ENCODE peak calls at places on chromosomes 3 and 15, in eight cellular contexts. One of them, this sample, is unnamed.

GRCh38 chr3:172648736-172649135 is 62.1 kb downstream of the NCEH1 start:
- DNase-seq in choroid plexus epithelial cell: peak
- DNase-seq in HepG2: no peak
- DNase-seq in WTC11: no peak
- DNase-seq in tibial artery: no peak
- DNase-seq in endothelial cell: no peak
- DNase-seq in NB4: peak
- DNase-seq in cardiac fibroblast: peak
- DNase-seq in this sample: no peak

GRCh38 chr3:151556591-151556990 is 95.7 kb upstream of the IGSF10 start:
- DNase-seq in choroid plexus epithelial cell: no peak
- DNase-seq in HepG2: no peak
- DNase-seq in WTC11: no peak
- DNase-seq in tibial artery: no peak
- DNase-seq in endothelial cell: no peak
- DNase-seq in NB4: peak
- DNase-seq in cardiac fibroblast: no peak
- DNase-seq in this sample: no peak

GRCh38 chr15:67201136-67201535 is 53.3 kb downstream of the AAGAB start:
- DNase-seq in choroid plexus epithelial cell: peak
- DNase-seq in HepG2: no peak
- DNase-seq in WTC11: no peak
- DNase-seq in tibial artery: no peak
- DNase-seq in endothelial cell: no peak
- DNase-seq in NB4: no peak
- DNase-seq in cardiac fibroblast: peak
- DNase-seq in this sample: peak

GRCh38 chr3:177596248-177596821 is 399.1 kb upstream of the TBL1XR1 start:
- DNase-seq in choroid plexus epithelial cell: no peak
- DNase-seq in HepG2: no peak
- DNase-seq in WTC11: no peak
- DNase-seq in tibial artery: no peak
- DNase-seq in endothelial cell: no peak
- DNase-seq in NB4: no peak
- DNase-seq in cardiac fibroblast: peak
- DNase-seq in this sample: no peak

GRCh38 chr3:165259518-165260193 is 63.5 kb upstream of the SLITRK3 start:
- DNase-seq in choroid plexus epithelial cell: peak
- DNase-seq in HepG2: no peak
- DNase-seq in WTC11: no peak
- DNase-seq in tibial artery: no peak
- DNase-seq in endothelial cell: no peak
- DNase-seq in NB4: no peak
- DNase-seq in cardiac fibroblast: peak
- DNase-seq in this sample: no peak

GRCh38 chr3:120172070-120172469 is 77.8 kb upstream of the GSK3B start:
- DNase-seq in choroid plexus epithelial cell: peak
- DNase-seq in HepG2: no peak
- DNase-seq in WTC11: no peak
- DNase-seq in tibial artery: peak
- DNase-seq in endothelial cell: no peak
- DNase-seq in NB4: no peak
- DNase-seq in cardiac fibroblast: peak
- DNase-seq in this sample: no peak

GRCh38 chr3:14920536-14920935 is 26.8 kb upstream of the NR2C2 start:
- DNase-seq in choroid plexus epithelial cell: no peak
- DNase-seq in HepG2: no peak
- DNase-seq in WTC11: no peak
- DNase-seq in tibial artery: no peak
- DNase-seq in endothelial cell: no peak
- DNase-seq in NB4: no peak
- DNase-seq in cardiac fibroblast: no peak
- DNase-seq in this sample: no peak

GRCh38 chr3:102136183-102136582 is 286.9 kb downstream of the NFKBIZ start:
- DNase-seq in choroid plexus epithelial cell: no peak
- DNase-seq in HepG2: no peak
- DNase-seq in WTC11: no peak
- DNase-seq in tibial artery: no peak
- DNase-seq in endothelial cell: no peak
- DNase-seq in NB4: no peak
- DNase-seq in cardiac fibroblast: no peak
- DNase-seq in this sample: no peak

GRCh38 chr15:91855684-91856553 is 2.4 kb downstream of the SLCO3A1 start:
- DNase-seq in choroid plexus epithelial cell: no peak
- DNase-seq in HepG2: peak
- DNase-seq in WTC11: peak
- DNase-seq in tibial artery: no peak
- DNase-seq in endothelial cell: peak
- DNase-seq in NB4: peak
- DNase-seq in cardiac fibroblast: no peak
- DNase-seq in this sample: peak

GRCh38 chr3:66000506-66000905 is 38.2 kb downstream of the MAGI1 start:
- DNase-seq in choroid plexus epithelial cell: no peak
- DNase-seq in HepG2: peak
- DNase-seq in WTC11: no peak
- DNase-seq in tibial artery: no peak
- DNase-seq in endothelial cell: no peak
- DNase-seq in NB4: no peak
- DNase-seq in cardiac fibroblast: no peak
- DNase-seq in this sample: no peak

GRCh38 chr3:101512521-101513418 is at the start of gene SENP7:
- DNase-seq in choroid plexus epithelial cell: peak
- DNase-seq in HepG2: peak
- DNase-seq in WTC11: peak
- DNase-seq in tibial artery: peak
- DNase-seq in endothelial cell: peak
- DNase-seq in NB4: peak
- DNase-seq in cardiac fibroblast: peak
- DNase-seq in this sample: peak

DNA sequence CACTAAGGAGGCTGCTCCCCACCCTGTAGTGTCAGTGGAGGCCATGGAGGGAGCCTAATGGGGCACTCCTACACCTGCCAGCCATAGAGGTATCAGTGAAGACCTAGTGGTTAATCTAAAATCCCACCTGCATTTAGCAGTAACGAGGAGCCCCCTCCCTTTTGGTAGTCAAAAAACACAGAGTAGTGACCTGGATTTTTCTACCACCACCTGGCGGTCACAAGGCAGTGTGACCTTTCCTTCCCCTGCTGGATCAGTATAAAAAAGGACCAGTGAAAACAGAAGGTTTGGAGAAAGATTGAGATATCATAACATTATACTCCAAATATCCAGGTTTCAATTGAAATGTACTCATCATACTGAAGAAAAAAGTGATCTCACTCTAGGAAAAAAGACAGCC is 241.2 kb downstream of the PYDC2 start:
- DNase-seq in choroid plexus epithelial cell: no peak
- DNase-seq in HepG2: no peak
- DNase-seq in WTC11: peak
- DNase-seq in tibial artery: no peak
- DNase-seq in endothelial cell: no peak
- DNase-seq in NB4: no peak
- DNase-seq in cardiac fibroblast: no peak
- DNase-seq in this sample: no peak
- TF ChIP-seq CTCF in choroid plexus epithelial cell: no peak
- TF ChIP-seq CTCF in HepG2: no peak
- TF ChIP-seq CTCF in WTC11: peak
- TF ChIP-seq CTCF in tibial artery: no peak
- TF ChIP-seq CTCF in endothelial cell: no peak
- TF ChIP-seq CTCF in NB4: no peak
- TF ChIP-seq CTCF in cardiac fibroblast: no peak
- TF ChIP-seq CTCF in this sample: no peak

GRCh38 chr15:41979493-41980266 is 7.3 kb upstream of the EHD4 start:
- DNase-seq in choroid plexus epithelial cell: no peak
- DNase-seq in HepG2: no peak
- DNase-seq in WTC11: no peak
- DNase-seq in tibial artery: peak
- DNase-seq in endothelial cell: no peak
- DNase-seq in NB4: no peak
- DNase-seq in cardiac fibroblast: no peak
- DNase-seq in this sample: no peak
- TF ChIP-seq CTCF in choroid plexus epithelial cell: no peak
- TF ChIP-seq CTCF in HepG2: no peak
- TF ChIP-seq CTCF in WTC11: no peak
- TF ChIP-seq CTCF in tibial artery: no peak
- TF ChIP-seq CTCF in endothelial cell: no peak
- TF ChIP-seq CTCF in NB4: no peak
- TF ChIP-seq CTCF in cardiac fibroblast: no peak
- TF ChIP-seq CTCF in this sample: no peak

DNA sequence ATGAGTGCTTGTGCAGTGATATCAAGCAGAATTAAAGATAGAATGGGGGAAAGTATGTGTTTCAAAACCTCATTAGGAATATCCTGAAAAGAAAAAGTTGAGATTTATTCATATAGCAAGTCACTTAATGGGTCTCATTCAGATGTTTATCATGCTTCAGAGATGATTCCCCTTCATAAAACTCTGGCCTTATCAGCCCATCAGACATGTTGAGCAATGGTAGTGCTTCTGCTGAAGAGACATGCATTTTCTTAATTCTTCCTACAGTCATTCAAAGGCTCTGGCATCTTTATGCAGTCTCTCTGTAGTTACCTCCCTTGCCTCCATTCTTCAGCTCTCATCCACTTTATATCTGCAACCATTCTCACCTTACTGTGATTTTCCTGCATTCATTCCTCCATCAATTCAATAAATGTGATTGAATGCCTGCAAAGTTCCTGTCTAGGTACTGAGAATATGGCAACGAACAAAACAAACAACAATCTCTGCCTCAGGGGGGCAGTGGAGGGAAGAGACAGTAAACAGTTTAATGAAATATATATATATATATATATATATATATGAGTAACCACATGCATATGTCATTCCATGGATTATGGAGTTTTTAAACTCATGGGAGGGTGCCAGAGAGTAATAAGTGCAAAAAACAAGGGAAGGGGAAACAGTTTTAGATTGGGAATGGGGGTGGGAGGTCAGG is 138.5 kb downstream of the NECTIN3 start:
- DNase-seq in choroid plexus epithelial cell: peak
- DNase-seq in HepG2: no peak
- DNase-seq in WTC11: no peak
- DNase-seq in tibial artery: no peak
- DNase-seq in endothelial cell: no peak
- DNase-seq in NB4: no peak
- DNase-seq in cardiac fibroblast: peak
- DNase-seq in this sample: no peak
- TF ChIP-seq CTCF in choroid plexus epithelial cell: peak
- TF ChIP-seq CTCF in HepG2: no peak
- TF ChIP-seq CTCF in WTC11: no peak
- TF ChIP-seq CTCF in tibial artery: no peak
- TF ChIP-seq CTCF in endothelial cell: no peak
- TF ChIP-seq CTCF in NB4: no peak
- TF ChIP-seq CTCF in cardiac fibroblast: no peak
- TF ChIP-seq CTCF in this sample: no peak

DNA sequence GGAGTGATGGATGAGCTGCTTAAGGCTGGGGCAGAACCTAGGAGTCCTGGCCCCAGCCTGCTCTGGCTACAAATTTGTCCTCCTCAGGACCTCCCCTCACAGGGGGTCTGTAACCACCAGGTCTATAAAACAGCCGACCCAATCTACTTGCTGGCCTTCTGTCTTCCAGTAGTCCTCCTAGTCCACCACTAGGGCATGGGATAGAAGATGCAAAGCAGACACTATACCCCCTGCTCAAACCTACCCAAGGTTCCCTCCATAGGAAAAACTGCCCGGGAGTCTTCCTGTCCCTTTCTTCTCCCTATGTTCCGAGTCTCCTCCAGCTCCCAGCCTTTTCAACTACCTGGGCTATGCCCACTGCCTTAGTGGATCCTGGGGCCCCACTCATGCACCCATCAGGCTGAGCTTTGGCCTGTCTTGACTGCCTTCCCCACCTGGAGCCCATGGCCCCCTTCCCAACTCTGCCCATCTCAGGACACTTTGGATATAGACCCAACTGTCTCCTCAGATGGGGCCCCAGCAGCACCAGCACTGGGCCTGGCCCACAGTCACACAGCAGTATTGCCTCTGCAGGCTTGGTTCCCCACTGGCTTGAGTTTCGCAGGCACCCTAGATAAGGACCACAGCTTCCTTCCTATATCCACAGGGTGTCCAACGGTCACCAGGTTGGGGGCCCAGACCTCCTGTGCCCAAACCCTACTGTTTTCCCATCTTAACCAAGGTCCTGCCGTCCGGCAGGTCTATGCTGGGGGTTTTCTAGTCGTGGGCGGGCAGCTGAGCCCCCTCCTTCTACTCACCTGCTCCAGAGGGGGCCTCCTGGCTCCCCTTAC is 1.1 kb downstream of the HYAL3 start:
- DNase-seq in choroid plexus epithelial cell: peak
- DNase-seq in HepG2: no peak
- DNase-seq in WTC11: no peak
- DNase-seq in tibial artery: no peak
- DNase-seq in endothelial cell: no peak
- DNase-seq in NB4: peak
- DNase-seq in cardiac fibroblast: no peak
- DNase-seq in this sample: no peak
- TF ChIP-seq CTCF in choroid plexus epithelial cell: peak
- TF ChIP-seq CTCF in HepG2: no peak
- TF ChIP-seq CTCF in WTC11: no peak
- TF ChIP-seq CTCF in tibial artery: peak
- TF ChIP-seq CTCF in endothelial cell: peak
- TF ChIP-seq CTCF in NB4: peak
- TF ChIP-seq CTCF in cardiac fibroblast: peak
- TF ChIP-seq CTCF in this sample: no peak

GRCh38 chr15:79956354-79956939 is 14.5 kb downstream of the BCL2A1 start:
- DNase-seq in choroid plexus epithelial cell: peak
- DNase-seq in HepG2: no peak
- DNase-seq in WTC11: no peak
- DNase-seq in tibial artery: no peak
- DNase-seq in endothelial cell: no peak
- DNase-seq in NB4: no peak
- DNase-seq in cardiac fibroblast: no peak
- DNase-seq in this sample: no peak

GRCh38 chr15:79962178-79962577 is 8.8 kb downstream of the BCL2A1 start:
- DNase-seq in choroid plexus epithelial cell: no peak
- DNase-seq in HepG2: no peak
- DNase-seq in WTC11: no peak
- DNase-seq in tibial artery: no peak
- DNase-seq in endothelial cell: no peak
- DNase-seq in NB4: peak
- DNase-seq in cardiac fibroblast: no peak
- DNase-seq in this sample: no peak

GRCh38 chr15:79957741-79958140 is 13.3 kb downstream of the BCL2A1 start:
- DNase-seq in choroid plexus epithelial cell: peak
- DNase-seq in HepG2: no peak
- DNase-seq in WTC11: no peak
- DNase-seq in tibial artery: no peak
- DNase-seq in endothelial cell: no peak
- DNase-seq in NB4: no peak
- DNase-seq in cardiac fibroblast: no peak
- DNase-seq in this sample: no peak

GRCh38 chr15:79964232-79964820 is 6.7 kb downstream of the BCL2A1 start:
- DNase-seq in choroid plexus epithelial cell: no peak
- DNase-seq in HepG2: no peak
- DNase-seq in WTC11: no peak
- DNase-seq in tibial artery: no peak
- DNase-seq in endothelial cell: no peak
- DNase-seq in NB4: no peak
- DNase-seq in cardiac fibroblast: no peak
- DNase-seq in this sample: no peak

GRCh38 chr15:79960502-79961217 is 10.3 kb downstream of the BCL2A1 start:
- DNase-seq in choroid plexus epithelial cell: peak
- DNase-seq in HepG2: peak
- DNase-seq in WTC11: no peak
- DNase-seq in tibial artery: no peak
- DNase-seq in endothelial cell: no peak
- DNase-seq in NB4: no peak
- DNase-seq in cardiac fibroblast: peak
- DNase-seq in this sample: no peak
- TF ChIP-seq CTCF in choroid plexus epithelial cell: no peak
- TF ChIP-seq CTCF in HepG2: no peak
- TF ChIP-seq CTCF in WTC11: no peak
- TF ChIP-seq CTCF in tibial artery: no peak
- TF ChIP-seq CTCF in endothelial cell: no peak
- TF ChIP-seq CTCF in NB4: no peak
- TF ChIP-seq CTCF in cardiac fibroblast: no peak
- TF ChIP-seq CTCF in this sample: no peak

This sample was measured in WERI-Rb-1.